ENCODE peak calls at places on chromosomes 11 and 22, in four cellular contexts. One of them, this sample, is unnamed. For H3K4me1, the result is how much of the 10 kb centered on the place peaks cover.

GRCh38 chr11:114193730-114194674 is 102.2 kb upstream of the NNMT start:
- DNase-seq in A549: no peak
- DNase-seq in esophagus muscularis mucosa: no peak
- DNase-seq in fibroblast of lung: no peak
- DNase-seq in this sample: no peak

GRCh38 chr22:25775501-25775900 is 33.5 kb downstream of the MYO18B start:
- DNase-seq in A549: no peak
- DNase-seq in esophagus muscularis mucosa: no peak
- DNase-seq in fibroblast of lung: peak
- DNase-seq in this sample: no peak

GRCh38 chr11:9330387-9331384 is 16.3 kb upstream of the TMEM41B start:
- DNase-seq in A549: no peak
- DNase-seq in esophagus muscularis mucosa: no peak
- DNase-seq in fibroblast of lung: peak
- DNase-seq in this sample: no peak

GRCh38 chr22:29265929-29266328 is 1.9 kb downstream of the RHBDD3 start:
- DNase-seq in A549: no peak
- DNase-seq in esophagus muscularis mucosa: no peak
- DNase-seq in fibroblast of lung: no peak
- DNase-seq in this sample: no peak

GRCh38 chr11:85828640-85828978 is 17.7 kb upstream of the SYTL2 start:
- DNase-seq in A549: no peak
- DNase-seq in esophagus muscularis mucosa: no peak
- DNase-seq in fibroblast of lung: no peak
- DNase-seq in this sample: no peak

GRCh38 chr11:58905716-58906547 is 33.4 kb upstream of the GLYATL1 start:
- DNase-seq in A549: peak
- DNase-seq in esophagus muscularis mucosa: peak
- DNase-seq in fibroblast of lung: peak
- DNase-seq in this sample: peak

GRCh38 chr22:46081831-46082210 is 68.5 kb upstream of the PPARA start:
- DNase-seq in A549: no peak
- DNase-seq in esophagus muscularis mucosa: no peak
- DNase-seq in fibroblast of lung: peak
- DNase-seq in this sample: no peak

GRCh38 chr11:61273151-61274078 is 21.7 kb downstream of the VWCE start:
- DNase-seq in A549: no peak
- DNase-seq in esophagus muscularis mucosa: no peak
- DNase-seq in fibroblast of lung: no peak
- DNase-seq in this sample: no peak

GRCh38 chr11:122085264-122085663 is 30.8 kb downstream of the BLID start:
- DNase-seq in A549: no peak
- DNase-seq in esophagus muscularis mucosa: no peak
- DNase-seq in fibroblast of lung: peak
- DNase-seq in this sample: no peak

GRCh38 chr22:19574247-19574646 is 50.0 kb upstream of the CLDN5 start:
- DNase-seq in A549: no peak
- DNase-seq in esophagus muscularis mucosa: no peak
- DNase-seq in fibroblast of lung: no peak
- DNase-seq in this sample: no peak

GRCh38 chr11:14449302-14449714 is 50.3 kb downstream of the COPB1 start:
- DNase-seq in A549: no peak
- DNase-seq in esophagus muscularis mucosa: no peak
- DNase-seq in fibroblast of lung: no peak
- DNase-seq in this sample: no peak

GRCh38 chr22:48972979-48973693 is 854.5 kb downstream of the BRD1 start:
- DNase-seq in A549: no peak
- DNase-seq in esophagus muscularis mucosa: peak
- DNase-seq in fibroblast of lung: no peak
- DNase-seq in this sample: no peak

GRCh38 chr11:39304586-39304985 is 2154.9 kb downstream of the LRRC4C start:
- DNase-seq in A549: no peak
- DNase-seq in esophagus muscularis mucosa: no peak
- DNase-seq in fibroblast of lung: no peak
- DNase-seq in this sample: no peak

GRCh38 chr11:46279393-46280099 is 2.1 kb downstream of the CREB3L1 start:
- DNase-seq in A549: no peak
- DNase-seq in esophagus muscularis mucosa: no peak
- DNase-seq in fibroblast of lung: peak
- DNase-seq in this sample: peak

GRCh38 chr11:112856133-112856532 is 105.1 kb upstream of the NCAM1 start:
- DNase-seq in A549: no peak
- DNase-seq in esophagus muscularis mucosa: peak
- DNase-seq in fibroblast of lung: no peak
- DNase-seq in this sample: no peak

GRCh38 chr22:49858827-49859226 is 5.2 kb downstream of the ZBED4 start:
- DNase-seq in A549: no peak
- DNase-seq in esophagus muscularis mucosa: no peak
- DNase-seq in fibroblast of lung: no peak
- DNase-seq in this sample: no peak

GRCh38 chr11:70727899-70728620 is 329.7 kb downstream of the CTTN start:
- DNase-seq in A549: no peak
- DNase-seq in esophagus muscularis mucosa: no peak
- DNase-seq in fibroblast of lung: no peak
- DNase-seq in this sample: no peak

GRCh38 chr22:35863432-35863831 is 145.8 kb downstream of the APOL5 start:
- DNase-seq in A549: no peak
- DNase-seq in esophagus muscularis mucosa: no peak
- DNase-seq in fibroblast of lung: no peak
- DNase-seq in this sample: no peak
- H3K4me1 ChIP-seq in A549: under half
- H3K4me1 ChIP-seq in esophagus muscularis mucosa: half or more
- H3K4me1 ChIP-seq in fibroblast of lung: under half
- H3K4me1 ChIP-seq in this sample: under half

GRCh38 chr11:68040121-68040956 is 1.5 kb downstream of the TCIRG1 start:
- DNase-seq in A549: peak
- DNase-seq in esophagus muscularis mucosa: peak
- DNase-seq in fibroblast of lung: peak
- DNase-seq in this sample: no peak
- H3K4me1 ChIP-seq in A549: under half
- H3K4me1 ChIP-seq in esophagus muscularis mucosa: half or more
- H3K4me1 ChIP-seq in fibroblast of lung: under half
- H3K4me1 ChIP-seq in this sample: under half

GRCh38 chr11:2691355-2691761 is 8.4 kb downstream of the KCNQ1OT1 start:
- DNase-seq in A549: no peak
- DNase-seq in esophagus muscularis mucosa: no peak
- DNase-seq in fibroblast of lung: no peak
- DNase-seq in this sample: no peak
- H3K4me1 ChIP-seq in A549: under half
- H3K4me1 ChIP-seq in esophagus muscularis mucosa: half or more
- H3K4me1 ChIP-seq in fibroblast of lung: under half
- H3K4me1 ChIP-seq in this sample: under half

GRCh38 chr11:67431346-67432249 is 3.3 kb downstream of the RPS6KB2 start:
- DNase-seq in A549: no peak
- DNase-seq in esophagus muscularis mucosa: no peak
- DNase-seq in fibroblast of lung: no peak
- DNase-seq in this sample: no peak

GRCh38 chr11:67423891-67424613 is 4.2 kb upstream of the RPS6KB2 start:
- DNase-seq in A549: no peak
- DNase-seq in esophagus muscularis mucosa: no peak
- DNase-seq in fibroblast of lung: no peak
- DNase-seq in this sample: no peak

GRCh38 chr11:67429722-67430121 is 1.4 kb downstream of the RPS6KB2 start:
- DNase-seq in A549: no peak
- DNase-seq in esophagus muscularis mucosa: no peak
- DNase-seq in fibroblast of lung: no peak
- DNase-seq in this sample: no peak

GRCh38 chr11:67429038-67429668 is 859 bp downstream of the RPS6KB2 start:
- DNase-seq in A549: no peak
- DNase-seq in esophagus muscularis mucosa: no peak
- DNase-seq in fibroblast of lung: no peak
- DNase-seq in this sample: no peak

DNA sequence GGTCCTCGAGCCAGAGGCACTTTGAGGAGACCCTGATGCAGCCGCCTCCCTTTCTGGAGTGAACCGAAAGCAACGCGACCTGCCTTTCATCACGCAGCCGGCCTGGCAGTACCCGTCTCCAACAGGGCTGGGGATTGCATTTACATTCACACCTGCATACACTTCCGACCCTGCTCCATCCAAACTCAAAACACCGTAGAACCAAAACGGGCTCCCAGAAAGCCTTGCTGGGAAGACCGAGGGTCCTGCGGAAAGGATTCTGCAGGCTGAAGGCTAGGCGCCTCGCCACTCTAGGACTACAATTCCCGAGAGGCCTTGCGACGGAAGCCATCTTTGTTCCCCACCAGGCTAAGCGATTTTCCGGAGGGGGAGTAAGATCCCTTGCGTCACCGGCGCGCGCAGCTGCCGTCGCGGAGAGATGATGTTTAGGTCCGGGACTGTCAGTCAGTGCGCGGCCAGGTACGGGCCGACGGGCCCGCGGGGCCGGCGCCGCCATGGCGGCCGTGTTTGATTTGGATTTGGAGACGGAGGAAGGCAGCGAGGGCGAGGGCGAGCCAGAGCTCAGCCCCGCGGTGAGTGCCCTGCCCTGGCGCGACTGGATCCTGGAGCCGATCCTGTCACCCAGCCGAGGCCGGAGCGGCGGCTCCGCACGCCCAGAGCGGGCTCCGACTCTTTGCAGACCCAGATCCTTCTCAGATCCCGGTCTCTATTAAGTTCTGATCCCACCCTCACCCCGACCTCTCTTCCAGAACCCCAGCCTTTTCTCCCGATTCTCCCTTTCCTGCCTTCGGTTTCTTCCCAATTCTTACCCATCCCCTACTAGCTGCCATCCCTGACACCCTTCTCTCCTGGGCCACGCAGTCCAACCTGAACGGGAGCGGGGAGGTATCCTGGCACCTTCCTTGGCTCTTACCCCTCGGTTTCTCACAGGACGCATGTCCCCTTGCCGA is at the start of gene RPS6KB2:
- DNase-seq in A549: peak
- DNase-seq in esophagus muscularis mucosa: peak
- DNase-seq in fibroblast of lung: peak
- DNase-seq in this sample: peak
- H3K4me1 ChIP-seq in A549: under half
- H3K4me1 ChIP-seq in esophagus muscularis mucosa: under half
- H3K4me1 ChIP-seq in fibroblast of lung: under half
- H3K4me1 ChIP-seq in this sample: under half

DNA sequence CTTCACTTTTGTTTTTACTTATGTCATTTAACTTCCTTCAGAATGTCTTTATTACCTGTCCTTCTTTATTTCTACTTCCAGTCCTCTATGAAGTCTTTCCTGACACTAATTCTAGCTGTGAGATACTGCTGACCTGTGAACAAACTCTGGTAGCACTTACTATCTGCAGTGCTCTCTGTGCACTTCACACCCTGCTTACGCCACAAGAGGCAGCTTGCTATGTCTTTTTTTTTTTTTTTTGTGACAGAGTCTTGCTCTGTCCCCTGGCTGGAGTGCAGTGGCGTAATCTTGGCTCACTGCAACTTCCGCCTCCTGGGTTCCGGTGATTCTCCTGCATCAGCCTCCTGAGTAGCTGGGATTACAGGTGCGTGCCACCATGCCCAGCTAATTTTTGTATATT is 10.7 kb downstream of the STIM1 start:
- DNase-seq in A549: no peak
- DNase-seq in esophagus muscularis mucosa: no peak
- DNase-seq in fibroblast of lung: no peak
- DNase-seq in this sample: no peak
- H3K4me1 ChIP-seq in A549: under half
- H3K4me1 ChIP-seq in esophagus muscularis mucosa: half or more
- H3K4me1 ChIP-seq in fibroblast of lung: under half
- H3K4me1 ChIP-seq in this sample: under half

GRCh38 chr11:17588721-17589120 is 41.7 kb downstream of the OTOG start:
- DNase-seq in A549: no peak
- DNase-seq in esophagus muscularis mucosa: no peak
- DNase-seq in fibroblast of lung: no peak
- DNase-seq in this sample: no peak
- H3K4me1 ChIP-seq in A549: under half
- H3K4me1 ChIP-seq in esophagus muscularis mucosa: under half
- H3K4me1 ChIP-seq in fibroblast of lung: under half
- H3K4me1 ChIP-seq in this sample: under half

GRCh38 chr22:37739611-37740049 is 42.8 kb downstream of the TRIOBP start:
- DNase-seq in A549: no peak
- DNase-seq in esophagus muscularis mucosa: no peak
- DNase-seq in fibroblast of lung: no peak
- DNase-seq in this sample: no peak
- H3K4me1 ChIP-seq in A549: under half
- H3K4me1 ChIP-seq in esophagus muscularis mucosa: half or more
- H3K4me1 ChIP-seq in fibroblast of lung: under half
- H3K4me1 ChIP-seq in this sample: under half